ENCODE peak calls at places on chromosomes 11 and 22, in five cellular contexts. X is GM12878, Y is H1, M is HepG2, T is K562. Q is an unnamed sample.

GRCh38 chr11:112401036-112401769 is 140.5 kb upstream of the PLET1 start:
- DNase-seq in X (no peak), Y (no peak), M (no peak), T (no peak), Q (no peak)

GRCh38 chr22:45645526-45646414 is 25.9 kb upstream of the ATXN10 start:
- DNase-seq in X (no peak), Y (peak), M (no peak), T (peak), Q (peak)

GRCh38 chr11:74820763-74821162 is 72.1 kb downstream of the RNF169 start:
- DNase-seq in X (no peak), Y (no peak), M (peak), T (no peak), Q (peak)

GRCh38 chr22:50153056-50153755 is 17.3 kb upstream of the PANX2 start:
- DNase-seq in X (no peak), Y (no peak), M (no peak), T (no peak), Q (no peak)

GRCh38 chr11:102473543-102473942 is 21.0 kb upstream of the TMEM123 start:
- DNase-seq in X (no peak), Y (no peak), M (no peak), T (no peak), Q (no peak)

GRCh38 chr11:36792870-36793541 is 195.0 kb upstream of the RAG2 start:
- DNase-seq in X (no peak), Y (peak), M (no peak), T (no peak), Q (no peak)

GRCh38 chr22:36366291-36366708 is 21.5 kb downstream of the MYH9 start:
- DNase-seq in X (no peak), Y (no peak), M (no peak), T (no peak), Q (no peak)

GRCh38 chr22:42644422-42645340 is 4.3 kb upstream of the ATP5MGL start:
- DNase-seq in X (no peak), Y (no peak), M (no peak), T (no peak), Q (no peak)

GRCh38 chr11:128174465-128175101 is 412.8 kb downstream of the ETS1 start:
- DNase-seq in X (no peak), Y (no peak), M (no peak), T (no peak), Q (peak)

GRCh38 chr11:49432242-49432848 is 223.9 kb upstream of the FOLH1 start:
- DNase-seq in X (no peak), Y (no peak), M (no peak), T (no peak), Q (no peak)

GRCh38 chr11:31325162-31325561 is 44.4 kb downstream of the DCDC1 start:
- DNase-seq in X (no peak), Y (no peak), M (no peak), T (no peak), Q (no peak)

GRCh38 chr11:78607691-78608090 is 33.0 kb upstream of the NARS2 start:
- DNase-seq in X (no peak), Y (no peak), M (no peak), T (no peak), Q (no peak)

GRCh38 chr22:44500623-44501022 is 2.6 kb upstream of the RTL6 start:
- DNase-seq in X (no peak), Y (no peak), M (no peak), T (no peak), Q (no peak)

GRCh38 chr11:110000045-110000502 is 93.1 kb upstream of the ZC3H12C start:
- DNase-seq in X (peak), Y (no peak), M (no peak), T (peak), Q (peak)

GRCh38 chr11:131754671-131755070 is 384.3 kb downstream of the NTM start:
- DNase-seq in X (no peak), Y (no peak), M (no peak), T (no peak), Q (no peak)

GRCh38 chr11:7204778-7205177 is 46.9 kb upstream of the SYT9 start:
- DNase-seq in X (no peak), Y (no peak), M (no peak), T (no peak), Q (no peak)

GRCh38 chr11:3815882-3816281 is 7.5 kb downstream of the PGAP2 start:
- DNase-seq in X (no peak), Y (no peak), M (no peak), T (no peak), Q (no peak)

GRCh38 chr22:39422721-39423120 is 23.1 kb downstream of the TAB1 start:
- DNase-seq in X (no peak), Y (no peak), M (no peak), T (peak), Q (no peak)

GRCh38 chr11:64348611-64349387 is 8.8 kb downstream of the CCDC88B start:
- DNase-seq in X (no peak), Y (no peak), M (peak), T (no peak), Q (no peak)

GRCh38 chr22:24420977-24421343 is 6.4 kb upstream of the ADORA2A start:
- DNase-seq in X (no peak), Y (no peak), M (no peak), T (no peak), Q (no peak)

GRCh38 chr11:131688056-131688693 is 317.8 kb downstream of the NTM start:
- DNase-seq in X (no peak), Y (peak), M (peak), T (peak), Q (peak)

GRCh38 chr11:128157423-128158298 is 429.7 kb downstream of the ETS1 start:
- DNase-seq in X (peak), Y (peak), M (peak), T (peak), Q (peak)

GRCh38 chr22:37487129-37487528 is 945 bp upstream of the MFNG start:
- DNase-seq in X (no peak), Y (no peak), M (no peak), T (no peak), Q (no peak)
- TF ChIP-seq MAX in X (no peak), Y (no peak), M (no peak), T (no peak), Q (no peak)

GRCh38 chr11:35326266-35326879 is 93.0 kb downstream of the SLC1A2 start:
- DNase-seq in X (no peak), Y (no peak), M (no peak), T (no peak), Q (no peak)
- TF ChIP-seq HDAC2 in X (no peak), Y (no peak), M (no peak), T (no peak), Q (no peak)

GRCh38 chr11:10355257-10355661 is 50.4 kb downstream of the ADM start:
- DNase-seq in X (no peak), Y (no peak), M (no peak), T (no peak), Q (no peak)
- TF ChIP-seq MAX in X (no peak), Y (no peak), M (no peak), T (no peak), Q (no peak)

GRCh38 chr11:47399860-47400812 is 8.3 kb upstream of the SLC39A13 start:
- DNase-seq in X (no peak), Y (no peak), M (no peak), T (peak), Q (no peak)
- TF ChIP-seq HDAC2 in X (no peak), Y (peak), M (no peak), T (peak), Q (no peak)

DNA sequence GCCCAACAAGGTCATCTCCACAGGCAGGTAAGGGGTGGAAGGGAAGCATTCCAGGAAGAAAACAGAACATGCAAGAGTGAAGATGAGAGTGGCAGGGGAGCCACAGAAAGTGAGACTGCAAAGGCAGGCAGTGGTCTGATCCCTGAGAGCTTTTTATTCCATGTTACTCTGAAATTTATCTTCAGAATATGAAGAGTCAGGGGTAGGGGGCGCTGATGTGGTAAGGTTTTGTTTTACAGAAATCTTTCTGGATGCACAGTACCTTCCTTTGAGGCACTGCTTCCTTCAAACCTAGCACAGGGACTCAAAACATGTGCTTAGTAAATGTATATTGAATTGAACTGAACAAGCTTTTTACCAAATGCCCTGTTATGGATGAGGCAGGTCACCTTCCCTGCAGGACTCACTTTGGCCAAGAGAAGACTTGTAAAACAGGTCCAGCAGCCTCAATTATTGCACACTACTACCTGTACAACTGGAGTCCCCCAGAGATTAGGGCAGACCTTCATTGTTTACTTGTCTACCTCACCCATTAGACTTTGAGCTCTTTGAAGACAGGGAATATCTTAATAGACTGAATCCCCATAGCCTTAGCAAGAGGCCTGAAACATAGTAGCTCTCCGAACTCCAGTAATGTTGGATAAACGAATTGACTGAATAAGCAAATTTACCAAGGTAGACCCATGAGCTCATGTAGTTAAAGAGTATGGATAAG is 2.2 kb downstream of the PAK1 start:
- DNase-seq in X (no peak), Y (no peak), M (peak), T (no peak), Q (peak)
- TF ChIP-seq MAX in X (no peak), Y (no peak), M (no peak), T (no peak), Q (no peak)

GRCh38 chr11:46686886-46687810 is 13.3 kb downstream of the ARHGAP1 start:
- DNase-seq in X (no peak), Y (no peak), M (no peak), T (no peak), Q (no peak)
- TF ChIP-seq HDAC2 in X (no peak), Y (no peak), M (no peak), T (no peak), Q (no peak)

DNA sequence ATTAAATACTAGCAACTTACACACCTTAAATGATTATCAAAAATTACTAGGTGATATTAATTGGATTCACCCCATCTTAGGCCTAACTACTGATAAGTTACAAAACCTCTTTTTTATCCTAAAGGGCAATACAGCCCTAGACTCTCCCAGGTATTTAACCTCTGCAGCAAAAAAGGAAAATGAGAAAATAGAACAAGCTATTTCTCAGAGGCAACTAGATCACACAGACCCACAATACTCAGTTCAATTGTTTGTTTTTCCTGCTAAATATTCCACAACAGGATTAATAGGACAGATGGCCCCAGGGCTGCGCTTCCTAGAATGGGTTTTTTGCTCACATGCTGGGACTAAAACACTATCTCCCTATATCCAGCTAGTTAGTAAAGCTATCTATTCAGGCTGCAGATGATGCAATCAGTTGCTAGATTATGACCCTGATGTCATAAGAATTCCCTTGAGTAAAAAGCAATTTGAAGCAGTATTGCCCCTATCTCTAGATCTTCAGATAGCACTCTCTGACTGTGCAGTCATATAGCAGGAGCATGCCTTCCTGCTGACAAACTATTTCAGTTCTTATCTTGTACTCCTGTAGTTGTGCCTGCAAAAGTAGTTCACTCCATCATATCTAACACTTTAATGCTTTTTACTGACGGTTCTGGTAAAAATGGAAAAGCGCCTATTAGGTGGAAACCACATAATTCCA is 1595.5 kb upstream of the TENM4 start:
- DNase-seq in X (no peak), Y (no peak), M (no peak), T (no peak), Q (no peak)
- TF ChIP-seq MAX in X (no peak), Y (no peak), M (no peak), T (no peak), Q (no peak)

GRCh38 chr11:121592708-121593107 is 139.9 kb upstream of the SORL1-AS1 start:
- DNase-seq in X (peak), Y (no peak), M (no peak), T (no peak), Q (no peak)

GRCh38 chr11:121596195-121597145 is 143.7 kb upstream of the SORL1-AS1 start:
- DNase-seq in X (no peak), Y (no peak), M (no peak), T (no peak), Q (no peak)

GRCh38 chr11:121591405-121592033 is 138.8 kb upstream of the SORL1-AS1 start:
- DNase-seq in X (peak), Y (peak), M (peak), T (peak), Q (peak)

GRCh38 chr11:121590772-121591404 is 138.1 kb upstream of the SORL1-AS1 start:
- DNase-seq in X (no peak), Y (no peak), M (no peak), T (no peak), Q (no peak)

GRCh38 chr11:121595717-121596156 is 143.0 kb upstream of the SORL1-AS1 start:
- DNase-seq in X (no peak), Y (no peak), M (no peak), T (no peak), Q (peak)
- TF ChIP-seq HDAC2 in X (no peak), Y (no peak), M (no peak), T (no peak), Q (no peak)

GRCh38 chr11:2120359-2121100 is 18.7 kb downstream of the IGF2 start:
- DNase-seq in X (no peak), Y (peak), M (no peak), T (no peak), Q (no peak)

GRCh38 chr11:2121227-2122130 is 17.7 kb downstream of the IGF2 start:
- DNase-seq in X (no peak), Y (no peak), M (no peak), T (no peak), Q (no peak)

GRCh38 chr11:2122907-2123627 is 16.1 kb downstream of the IGF2 start:
- DNase-seq in X (no peak), Y (peak), M (peak), T (no peak), Q (no peak)

GRCh38 chr11:2123628-2123960 is 15.6 kb downstream of the IGF2 start:
- DNase-seq in X (no peak), Y (no peak), M (no peak), T (no peak), Q (no peak)

DNA sequence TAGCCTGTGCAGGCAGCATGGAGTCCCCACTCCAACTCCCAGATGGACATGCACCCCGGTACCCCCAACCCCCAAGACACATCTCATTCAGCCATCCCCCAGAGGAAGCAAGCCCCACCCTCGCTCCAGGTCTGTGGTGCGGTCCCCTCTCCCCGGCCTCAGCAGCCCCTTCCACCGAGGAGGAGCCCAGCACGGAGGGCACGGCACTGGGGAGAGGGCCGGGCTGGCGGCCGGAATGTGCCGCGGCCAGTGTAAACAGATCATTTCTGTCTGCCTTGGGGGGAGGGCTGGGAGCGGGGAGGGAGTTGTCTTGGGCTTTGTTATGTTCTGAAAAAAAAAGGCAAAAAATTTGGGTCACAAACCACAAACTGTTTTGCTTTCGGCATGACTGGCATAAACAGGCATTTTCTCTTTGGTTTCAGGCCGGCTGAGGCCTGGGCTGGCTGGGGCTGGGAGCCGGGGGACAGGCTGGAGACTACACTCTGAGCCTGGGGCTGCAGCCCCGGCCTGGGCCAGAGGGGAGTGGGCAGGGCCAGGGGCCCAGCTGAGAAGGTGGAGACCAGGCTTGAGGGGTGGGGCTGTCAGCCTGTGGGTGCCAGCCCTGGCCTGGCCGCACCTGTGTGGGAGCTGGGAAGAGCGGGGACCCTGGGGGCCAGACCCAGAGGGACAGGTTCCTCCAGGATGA is 16.8 kb downstream of the IGF2 start:
- DNase-seq in X (no peak), Y (peak), M (peak), T (no peak), Q (no peak)
- TF ChIP-seq MAX in X (no peak), Y (no peak), M (peak), T (no peak), Q (no peak)

GRCh38 chr11:126990716-126991480 is 9.7 kb downstream of the KIRREL3 start:
- DNase-seq in X (no peak), Y (no peak), M (no peak), T (no peak), Q (no peak)

GRCh38 chr11:126991596-126991995 is 9.0 kb downstream of the KIRREL3 start:
- DNase-seq in X (no peak), Y (no peak), M (no peak), T (no peak), Q (peak)

GRCh38 chr11:126989942-126990715 is 10.4 kb downstream of the KIRREL3 start:
- DNase-seq in X (no peak), Y (peak), M (peak), T (peak), Q (peak)

GRCh38 chr11:126992065-126992803 is 8.3 kb downstream of the KIRREL3 start:
- DNase-seq in X (no peak), Y (no peak), M (no peak), T (no peak), Q (peak)

DNA sequence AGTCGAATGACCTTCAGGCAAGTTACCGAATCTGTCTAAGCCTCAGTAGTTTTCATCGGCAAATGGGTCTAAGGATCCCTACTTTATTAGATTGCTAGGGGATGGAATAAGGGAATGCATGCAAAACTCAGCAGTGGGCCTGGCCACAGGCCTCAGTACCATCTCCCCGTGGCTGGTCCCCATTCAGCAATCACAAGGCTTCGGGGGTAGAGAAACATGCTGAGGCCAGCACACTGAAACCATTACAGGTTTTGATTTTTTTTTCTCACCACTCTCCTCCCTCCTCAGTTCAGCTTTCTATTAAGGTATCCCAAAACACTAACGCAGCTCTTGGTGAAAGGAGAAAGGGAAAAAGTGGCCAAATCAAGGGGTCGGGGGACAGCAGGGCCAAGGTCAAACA is 11.9 kb downstream of the KIRREL3 start:
- DNase-seq in X (no peak), Y (no peak), M (no peak), T (no peak), Q (no peak)
- TF ChIP-seq HDAC2 in X (no peak), Y (no peak), M (no peak), T (no peak), Q (no peak)